ENCODE peak calls at places on chromosomes 4 and X, in seven cellular contexts. W, P, O, F, R, M and U are unnamed samples.

GRCh38 chrX:17361620-17362019 is 13.4 kb upstream of the NHS start:
- DNase-seq in W (no peak), P (peak; percentile 63), M (no peak), F (no peak), O (no peak), R (no peak), U (no peak)

GRCh38 chr4:4394644-4395043 is 7.7 kb downstream of the NSG1 start:
- DNase-seq in O (peak; percentile 77), W (no peak), P (no peak), M (peak; percentile 99), F (peak; percentile 11), R (no peak), U (no peak)

GRCh38 chr4:113878718-113879117 is 100.7 kb downstream of the ARSJ start:
- DNase-seq in M (no peak), W (no peak), F (peak; percentile 16), O (no peak), R (no peak), P (peak; percentile 86), U (no peak)

GRCh38 chr4:185019451-185020292 is 1.4 kb downstream of the HELT start:
- DNase-seq in O (no peak), W (peak; percentile 36), F (no peak), R (no peak), M (no peak), P (peak; percentile 75), U (no peak)

GRCh38 chr4:184898793-184899192 is 73.0 kb upstream of the ACSL1 start:
- DNase-seq in R (no peak), M (no peak), W (no peak), F (no peak), P (no peak), O (no peak), U (no peak)

GRCh38 chr4:105546086-105546485 is 6.3 kb upstream of the ARHGEF38 start:
- DNase-seq in R (no peak), M (no peak), P (no peak), O (no peak), F (no peak), W (no peak), U (no peak)

GRCh38 chrX:1400731-1401471 is 9.0 kb upstream of the SLC25A6 start:
- DNase-seq in F (no peak), O (no peak), P (peak; percentile 97), M (no peak), R (no peak), W (no peak), U (no peak)

GRCh38 chr4:52780627-52781354 is 29.6 kb upstream of the ERVMER34-1 start:
- DNase-seq in M (no peak), F (no peak), W (no peak), P (no peak), R (no peak), O (no peak), U (no peak)

GRCh38 chr4:87068591-87069021 is 133.8 kb downstream of the AFF1 start:
- DNase-seq in P (no peak), W (no peak), M (no peak), O (no peak), F (no peak), R (no peak), U (no peak)

GRCh38 chrX:86078650-86079049 is 31.3 kb upstream of the CHM start:
- DNase-seq in R (no peak), P (no peak), O (no peak), F (no peak), W (no peak), M (no peak), U (no peak)

GRCh38 chr4:95296052-95296451 is 252.7 kb downstream of the UNC5C start:
- DNase-seq in R (no peak), P (no peak), F (no peak), O (no peak), W (no peak), M (no peak), U (no peak)

GRCh38 chr4:5158391-5158770 is 107.1 kb downstream of the STK32B start:
- DNase-seq in R (no peak), F (no peak), W (no peak), M (no peak), O (no peak), P (peak; percentile 10), U (no peak)

GRCh38 chrX:20461576-20461975 is 194.9 kb upstream of the RPS6KA3 start:
- DNase-seq in W (no peak), F (no peak), R (no peak), M (no peak), P (no peak), O (no peak), U (no peak)

GRCh38 chr4:147824316-147824715 is 92.4 kb downstream of the ARHGAP10 start:
- DNase-seq in F (no peak), P (no peak), M (no peak), O (no peak), W (no peak), R (no peak), U (no peak)

GRCh38 chrX:40176979-40177430 is 79.2 kb upstream of the BCOR start:
- DNase-seq in F (no peak), W (peak; percentile 26), P (peak; percentile 52), M (no peak), R (no peak), O (peak; percentile 80), U (no peak)

GRCh38 chr4:36244257-36245084 is at the start of gene ARAP2:
- DNase-seq in P (peak; percentile 51), R (no peak), M (no peak), F (no peak), O (peak; percentile 78), W (peak; percentile 47), U (peak; percentile 82)

GRCh38 chr4:76203541-76203940 is 10.1 kb downstream of the SCARB2 start:
- DNase-seq in M (no peak), W (peak; percentile 15), F (no peak), O (no peak), R (no peak), P (no peak), U (no peak)

GRCh38 chr4:148776944-148777343 is 334.7 kb upstream of the NR3C2 start:
- DNase-seq in P (no peak), F (peak; percentile 11), W (no peak), O (no peak), M (no peak), R (no peak), U (no peak)

GRCh38 chrX:133335027-133335426 is 80.3 kb downstream of the GPC4 start:
- DNase-seq in R (no peak), P (no peak), W (peak; percentile 39), M (no peak), F (no peak), O (peak; percentile 49), U (no peak)

GRCh38 chrX:153773218-153773611 is 7.6 kb upstream of the SRPK3 start:
- DNase-seq in F (no peak), M (no peak), O (no peak), P (no peak), W (no peak), R (no peak), U (no peak)

GRCh38 chr4:932713-933070 is 432 bp downstream of the TMEM175 start:
- DNase-seq in P (peak; percentile 38), F (no peak), M (no peak), O (no peak), W (peak; percentile 37), R (peak; percentile 69), U (no peak)

GRCh38 chrX:65610040-65610439 is 57.4 kb upstream of the MSN start:
- DNase-seq in R (no peak), M (no peak), F (no peak), P (no peak), W (no peak), O (no peak), U (no peak)

GRCh38 chrX:127300511-127300910 is 481.0 kb downstream of the PRR32 start:
- DNase-seq in F (no peak), R (no peak), W (no peak), M (no peak), O (no peak), P (no peak), U (no peak)

GRCh38 chr4:36363024-36363423 is 81.6 kb downstream of the DTHD1 start:
- DNase-seq in M (no peak), P (no peak), O (no peak), F (no peak), R (no peak), W (no peak), U (no peak)

GRCh38 chrX:72387247-72387646 is 81.5 kb upstream of the CITED1 start:
- DNase-seq in W (no peak), M (no peak), F (no peak), R (no peak), P (no peak), O (no peak), U (no peak)

GRCh38 chrX:95762716-95763115 is 921.9 kb upstream of the DIAPH2 start:
- DNase-seq in W (no peak), R (no peak), O (no peak), F (no peak), P (no peak), M (no peak), U (no peak)

GRCh38 chrX:95760356-95760755 is 924.3 kb upstream of the DIAPH2 start:
- DNase-seq in M (no peak), W (no peak), F (no peak), P (no peak), R (no peak), O (no peak), U (no peak)

GRCh38 chrX:95764972-95765451 is 919.6 kb upstream of the DIAPH2 start:
- DNase-seq in M (no peak), R (no peak), P (peak; percentile 63), W (no peak), F (no peak), O (no peak), U (peak; percentile 3)
- TF ChIP-seq CTCF in M (peak; percentile 41), R (no peak), P (peak; percentile 87), W (peak; percentile 47), F (peak; percentile 52), O (peak; percentile 23), U (peak; percentile 40)

DNA sequence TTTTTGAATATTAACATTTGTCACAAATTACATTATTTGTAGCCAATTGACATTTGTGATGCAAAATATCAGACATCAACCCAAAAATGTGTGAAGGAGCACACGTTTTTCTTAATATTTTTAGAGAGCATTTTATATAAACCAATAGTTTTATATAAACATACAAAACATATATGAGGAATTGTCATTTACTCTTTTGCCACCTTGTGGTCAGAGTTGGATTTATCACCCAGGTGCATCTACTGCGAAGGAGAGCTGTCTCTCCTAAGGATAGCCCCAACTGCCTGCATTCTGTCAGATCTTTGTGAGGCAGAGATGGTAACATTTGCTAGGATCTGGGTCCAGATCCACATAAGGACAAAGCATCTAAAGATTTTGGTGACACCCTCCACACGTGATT is 2.5 kb upstream of the USP27X start:
- DNase-seq in P (no peak), R (no peak), M (no peak), O (no peak), F (no peak), W (peak; percentile 38), U (peak; percentile 35)
- TF ChIP-seq CTCF in P (peak; percentile 64), R (peak; percentile 6), M (peak; percentile 43), O (peak; percentile 22), F (peak; percentile 42), W (peak; percentile 46), U (peak; percentile 37)

GRCh38 chr4:155403886-155404285 is 27.1 kb upstream of the MAP9 start:
- DNase-seq in O (no peak), P (no peak), R (no peak), F (no peak), M (no peak), W (no peak), U (no peak)
- TF ChIP-seq CTCF in O (no peak), P (peak; percentile 52), R (no peak), F (peak; percentile 49), M (no peak), W (no peak), U (peak; percentile 29)

DNA sequence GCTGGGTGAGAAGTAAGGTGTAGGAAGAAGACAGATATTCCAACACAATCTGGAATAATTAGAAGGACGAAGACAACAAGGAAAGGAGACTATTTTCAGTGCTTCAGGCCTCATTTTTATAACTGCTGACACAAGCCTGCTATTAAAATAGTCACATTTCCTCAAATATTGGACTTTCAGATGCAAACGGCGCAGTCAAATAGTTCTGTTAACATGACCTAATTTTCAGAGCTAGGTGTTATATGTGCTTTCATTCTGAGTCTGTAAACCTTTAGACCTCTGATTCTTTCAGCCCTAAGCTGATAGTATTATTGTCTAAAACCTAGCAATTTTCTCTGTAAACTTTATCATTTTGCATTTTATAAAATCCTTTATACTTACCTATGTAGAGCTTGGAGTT is 261.5 kb downstream of the IL1RAPL1 start:
- DNase-seq in O (no peak), W (no peak), F (no peak), M (no peak), R (no peak), P (no peak), U (no peak)
- TF ChIP-seq CTCF in O (no peak), W (no peak), F (no peak), M (no peak), R (no peak), P (no peak), U (no peak)